ENCODE peak calls at places on chromosomes 7 and 10, in nine cellular contexts. A is endodermal cell, Y is T-helper 2 cell, C is anterior cingulate cortex, J is KG1, O is NCI-H1092 treated with DMSO at 0.1 percent for 48 hours, L is DMS 273 treated with DMSO at 0.1 percent for 48 hours, Q is hepatocyte, F is PC-3. W is an unnamed sample.

GRCh38 chr7:16697507-16698199 is 51.7 kb downstream of the BZW2 start:
- DNase-seq in A (no peak), Y (no peak), C (no peak), J (no peak), O (no peak), L (no peak), Q (no peak), F (no peak), W (no peak)

GRCh38 chr7:47581821-47582747 is at the start of gene TNS3:
- DNase-seq in A (peak; percentile 85), Y (no peak), C (no peak), J (no peak), O (peak; percentile 26), L (no peak), Q (peak; percentile 85), F (peak; percentile 57), W (peak; percentile 53)

GRCh38 chr7:106770191-106770590 is 94.9 kb upstream of the PIK3CG start:
- DNase-seq in A (no peak), Y (no peak), C (no peak), J (no peak), O (no peak), L (no peak), Q (no peak), F (peak; percentile 91), W (no peak)

GRCh38 chr7:144821069-144821468 is 14.8 kb downstream of the TPK1 start:
- DNase-seq in A (no peak), Y (no peak), C (no peak), J (no peak), O (no peak), L (no peak), Q (no peak), F (no peak), W (no peak)

GRCh38 chr10:86868353-86868752 is 89.1 kb downstream of the MMRN2 start:
- DNase-seq in A (peak; percentile 94), Y (no peak), C (no peak), J (no peak), O (no peak), L (no peak), Q (peak; percentile 80), F (no peak), W (no peak)

GRCh38 chr7:12357508-12357907 is 46.2 kb downstream of the VWDE start:
- DNase-seq in A (no peak), Y (no peak), C (no peak), J (no peak), O (no peak), L (no peak), Q (no peak), F (no peak), W (no peak)

GRCh38 chr7:2299131-2299829 is 15.0 kb downstream of the SNX8 start:
- DNase-seq in A (no peak), Y (no peak), C (no peak), J (no peak), O (no peak), L (no peak), Q (no peak), F (no peak), W (peak; percentile 31)

GRCh38 chr10:103584216-103585010 is 90.9 kb downstream of the NEURL1 start:
- DNase-seq in A (no peak), Y (peak; percentile 18), C (peak; percentile 19), J (peak; percentile 82), O (no peak), L (no peak), Q (no peak), F (no peak), W (peak; percentile 82)

GRCh38 chr10:69335063-69335587 is 56.8 kb downstream of the HK1 start:
- DNase-seq in A (peak; percentile 57), Y (no peak), C (no peak), J (peak; percentile 43), O (no peak), L (no peak), Q (no peak), F (no peak), W (no peak)

GRCh38 chr10:73968101-73968515 is 29.8 kb upstream of the VCL start:
- DNase-seq in A (peak; percentile 72), Y (no peak), C (no peak), J (no peak), O (no peak), L (no peak), Q (no peak), F (no peak), W (no peak)

W was measured in germinal center.